ENCODE peak calls at places on chromosomes 5 and 9, in six cellular contexts. O is neural progenitor cell; H is CD4-positive, CD25-positive, alpha-beta regulatory T cell; U is SK-N-SH; W is sigmoid colon; J is gastrocnemius medialis. M is an unnamed sample. For H3K36me3, the result is how much of the 10 kb centered on the place peaks cover.

GRCh38 chr5:34436761-34437501 is 219.2 kb upstream of the RAI14 start:
- DNase-seq in O (no peak), H (no peak), U (no peak), W (no peak), J (no peak), M (no peak)

GRCh38 chr9:18610956-18611355 is 137.0 kb downstream of the ADAMTSL1 start:
- DNase-seq in O (no peak), H (no peak), U (no peak), W (no peak), J (no peak), M (no peak)

GRCh38 chr5:14465086-14465485 is 116.5 kb upstream of the OTULINL start:
- DNase-seq in O (no peak), H (no peak), U (no peak), W (no peak), J (peak), M (no peak)

GRCh38 chr5:33401482-33402390 is 39.0 kb upstream of the TARS1 start:
- DNase-seq in O (no peak), H (no peak), U (no peak), W (no peak), J (no peak), M (no peak)

GRCh38 chr5:159700016-159700415 is 216.3 kb upstream of the ADRA1B start:
- DNase-seq in O (no peak), H (no peak), U (no peak), W (no peak), J (no peak), M (no peak)

GRCh38 chr5:180844858-180845257 is 16.2 kb downstream of the ZFP62 start:
- DNase-seq in O (no peak), H (no peak), U (no peak), W (no peak), J (no peak), M (no peak)

GRCh38 chr9:4661165-4662095 is 664 bp upstream of the PLPP6 start:
- DNase-seq in O (no peak), H (no peak), U (no peak), W (no peak), J (no peak), M (no peak)

GRCh38 chr9:35338561-35339274 is 151.2 kb upstream of the RUSC2 start:
- DNase-seq in O (no peak), H (no peak), U (no peak), W (no peak), J (no peak), M (no peak)

GRCh38 chr9:101727621-101728524 is 10.6 kb downstream of the GRIN3A start:
- DNase-seq in O (peak), H (peak), U (peak), W (no peak), J (no peak), M (no peak)

GRCh38 chr5:141735823-141736222 is 53.8 kb upstream of the ARAP3 start:
- DNase-seq in O (no peak), H (no peak), U (no peak), W (no peak), J (no peak), M (no peak)

GRCh38 chr5:80863708-80864107 is 96.5 kb upstream of the RASGRF2 start:
- DNase-seq in O (no peak), H (no peak), U (no peak), W (no peak), J (no peak), M (no peak)
- H3K27ac ChIP-seq in O (no peak), H (no peak), U (no peak), W (no peak), J (no peak), M (no peak)

DNA sequence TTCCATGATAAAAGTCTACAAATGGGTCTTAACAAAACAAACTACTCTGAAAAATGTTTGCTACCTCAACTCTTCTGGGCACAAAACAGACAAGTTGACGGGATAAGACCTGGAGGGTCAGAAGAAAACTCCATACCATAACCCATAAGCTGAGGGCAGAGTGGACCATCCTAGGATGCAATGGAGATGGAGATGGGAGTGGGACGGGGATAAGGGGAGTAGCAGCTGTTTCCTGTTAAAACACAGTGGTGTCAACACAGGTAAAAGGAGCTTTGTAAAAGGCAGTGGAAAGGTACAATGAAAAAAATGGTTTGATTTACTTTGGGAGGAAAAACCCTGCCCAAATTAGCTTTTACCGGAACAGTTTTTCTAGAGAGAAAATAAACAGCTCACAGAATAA is 41.6 kb downstream of the CEMIP2 start:
- DNase-seq in O (no peak), H (no peak), U (no peak), W (no peak), J (no peak), M (no peak)
- H3K36me3 ChIP-seq in O (half or more), H (half or more), U (under half), W (half or more), J (under half), M (under half)

GRCh38 chr5:55991768-55992486 is 2.8 kb downstream of the IL6ST start:
- DNase-seq in O (no peak), H (no peak), U (no peak), W (no peak), J (no peak), M (no peak)
- H3K4me3 ChIP-seq in O (no peak), H (peak), U (peak), W (peak), J (peak), M (peak)

GRCh38 chr5:1074816-1075554 is 36.9 kb downstream of the SLC12A7 start:
- DNase-seq in O (no peak), H (no peak), U (no peak), W (no peak), J (no peak), M (no peak)

GRCh38 chr5:1074226-1074625 is 37.6 kb downstream of the SLC12A7 start:
- DNase-seq in O (no peak), H (no peak), U (no peak), W (no peak), J (no peak), M (no peak)

GRCh38 chr5:1075931-1076330 is 35.9 kb downstream of the SLC12A7 start:
- DNase-seq in O (no peak), H (no peak), U (no peak), W (no peak), J (no peak), M (no peak)

GRCh38 chr5:1075555-1075881 is 36.3 kb downstream of the SLC12A7 start:
- DNase-seq in O (no peak), H (no peak), U (no peak), W (no peak), J (no peak), M (no peak)

GRCh38 chr5:1073239-1074102 is 38.4 kb downstream of the SLC12A7 start:
- DNase-seq in O (no peak), H (no peak), U (no peak), W (no peak), J (no peak), M (no peak)
- H3K27ac ChIP-seq in O (no peak), H (no peak), U (no peak), W (no peak), J (no peak), M (no peak)

DNA sequence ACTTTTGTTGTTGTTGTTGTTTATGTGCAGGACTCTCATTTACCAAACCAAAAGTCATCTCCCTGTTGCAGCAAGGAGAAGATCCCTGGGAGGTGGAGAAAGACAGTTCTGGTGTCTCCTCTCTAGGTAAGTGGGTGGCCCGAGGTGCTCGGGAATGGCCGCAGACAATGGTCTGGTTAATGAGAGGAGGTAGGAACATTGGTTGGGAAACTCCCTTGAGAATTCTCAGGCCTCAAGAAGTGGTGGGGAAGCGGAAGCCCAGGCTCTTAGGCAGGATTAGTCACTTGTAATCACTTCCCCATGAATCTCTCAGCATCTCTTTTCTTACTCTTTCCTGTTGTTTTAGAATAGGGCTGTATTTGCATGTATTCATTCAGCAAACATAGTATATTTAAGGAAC is 7.2 kb downstream of the ZNF354B start:
- DNase-seq in O (no peak), H (no peak), U (no peak), W (no peak), J (no peak), M (no peak)
- H3K36me3 ChIP-seq in O (under half), H (half or more), U (half or more), W (half or more), J (under half), M (half or more)

GRCh38 chr5:50967388-50968039 is 301.1 kb downstream of the PARP8 start:
- DNase-seq in O (peak), H (no peak), U (peak), W (no peak), J (no peak), M (no peak)

GRCh38 chr5:50968296-50969206 is 302.1 kb downstream of the PARP8 start:
- DNase-seq in O (peak), H (no peak), U (peak), W (no peak), J (no peak), M (no peak)

GRCh38 chr5:50965621-50966362 is 299.4 kb downstream of the PARP8 start:
- DNase-seq in O (peak), H (no peak), U (peak), W (no peak), J (no peak), M (no peak)

GRCh38 chr5:50966986-50967385 is 300.5 kb downstream of the PARP8 start:
- DNase-seq in O (peak), H (no peak), U (peak), W (no peak), J (no peak), M (no peak)

GRCh38 chr5:50969207-50970145 is 303.0 kb downstream of the PARP8 start:
- DNase-seq in O (peak), H (no peak), U (peak), W (peak), J (no peak), M (no peak)
- H3K4me3 ChIP-seq in O (peak), H (no peak), U (peak), W (peak), J (peak), M (peak)

M was measured in tibial artery.